ENCODE peak calls at places on chromosomes 16 and 17, in six cellular contexts. One of them, this sample, is unnamed.

GRCh38 chr16:66703359-66704215 is 7.0 kb upstream of the CMTM4 start:
- DNase-seq in neuronal stem cell: no peak
- DNase-seq in posterior cingulate gyrus: no peak
- DNase-seq in NCI-H146: no peak
- DNase-seq in stimulated activated CD4-positive, alpha-beta T cell treated with anti-CD3 and anti-CD28 coated beads, Interleukin-4, amount 100 ng/mL, for 1 hour: no peak
- DNase-seq in AG08396: no peak
- DNase-seq in this sample: no peak

GRCh38 chr17:77591231-77591785 is 367.2 kb upstream of the TNRC6C start:
- DNase-seq in neuronal stem cell: no peak
- DNase-seq in posterior cingulate gyrus: no peak
- DNase-seq in NCI-H146: no peak
- DNase-seq in stimulated activated CD4-positive, alpha-beta T cell treated with anti-CD3 and anti-CD28 coated beads, Interleukin-4, amount 100 ng/mL, for 1 hour: no peak
- DNase-seq in AG08396: no peak
- DNase-seq in this sample: no peak

GRCh38 chr16:87350681-87351319 is 32.8 kb downstream of the FBXO31 start:
- DNase-seq in neuronal stem cell: no peak
- DNase-seq in posterior cingulate gyrus: peak; percentile 55
- DNase-seq in NCI-H146: no peak
- DNase-seq in stimulated activated CD4-positive, alpha-beta T cell treated with anti-CD3 and anti-CD28 coated beads, Interleukin-4, amount 100 ng/mL, for 1 hour: no peak
- DNase-seq in AG08396: peak; percentile 78
- DNase-seq in this sample: no peak

GRCh38 chr17:80323982-80324381 is 63.3 kb downstream of the RNF213 start:
- DNase-seq in neuronal stem cell: no peak
- DNase-seq in posterior cingulate gyrus: no peak
- DNase-seq in NCI-H146: no peak
- DNase-seq in stimulated activated CD4-positive, alpha-beta T cell treated with anti-CD3 and anti-CD28 coated beads, Interleukin-4, amount 100 ng/mL, for 1 hour: no peak
- DNase-seq in AG08396: no peak
- DNase-seq in this sample: no peak

GRCh38 chr16:17302213-17302612 is 168.5 kb downstream of the XYLT1 start:
- DNase-seq in neuronal stem cell: no peak
- DNase-seq in posterior cingulate gyrus: no peak
- DNase-seq in NCI-H146: no peak
- DNase-seq in stimulated activated CD4-positive, alpha-beta T cell treated with anti-CD3 and anti-CD28 coated beads, Interleukin-4, amount 100 ng/mL, for 1 hour: no peak
- DNase-seq in AG08396: no peak
- DNase-seq in this sample: no peak

GRCh38 chr17:59434429-59434828 is 103.0 kb downstream of the YPEL2 start:
- DNase-seq in neuronal stem cell: no peak
- DNase-seq in posterior cingulate gyrus: no peak
- DNase-seq in NCI-H146: no peak
- DNase-seq in stimulated activated CD4-positive, alpha-beta T cell treated with anti-CD3 and anti-CD28 coated beads, Interleukin-4, amount 100 ng/mL, for 1 hour: no peak
- DNase-seq in AG08396: no peak
- DNase-seq in this sample: no peak

GRCh38 chr16:31480851-31481250 is 2.1 kb upstream of the SLC5A2 start:
- DNase-seq in neuronal stem cell: no peak
- DNase-seq in posterior cingulate gyrus: no peak
- DNase-seq in NCI-H146: no peak
- DNase-seq in stimulated activated CD4-positive, alpha-beta T cell treated with anti-CD3 and anti-CD28 coated beads, Interleukin-4, amount 100 ng/mL, for 1 hour: no peak
- DNase-seq in AG08396: no peak
- DNase-seq in this sample: peak; percentile 66

GRCh38 chr17:7992924-7993323 is 9.5 kb upstream of the GUCY2D start:
- DNase-seq in neuronal stem cell: no peak
- DNase-seq in posterior cingulate gyrus: no peak
- DNase-seq in NCI-H146: no peak
- DNase-seq in stimulated activated CD4-positive, alpha-beta T cell treated with anti-CD3 and anti-CD28 coated beads, Interleukin-4, amount 100 ng/mL, for 1 hour: no peak
- DNase-seq in AG08396: no peak
- DNase-seq in this sample: no peak

GRCh38 chr17:67549787-67550186 is 167.9 kb upstream of the NOL11 start:
- DNase-seq in neuronal stem cell: no peak
- DNase-seq in posterior cingulate gyrus: no peak
- DNase-seq in NCI-H146: no peak
- DNase-seq in stimulated activated CD4-positive, alpha-beta T cell treated with anti-CD3 and anti-CD28 coated beads, Interleukin-4, amount 100 ng/mL, for 1 hour: no peak
- DNase-seq in AG08396: no peak
- DNase-seq in this sample: peak; percentile 44

This sample was measured in left cardiac atrium.